ENCODE peak calls at places on chromosomes 7 and 10, in ten cellular contexts. One of them, this sample, is unnamed.

GRCh38 chr10:125152646-125153368 is 7.6 kb downstream of the CTBP2 start:
- DNase-seq in fibroblast of the aortic adventitia: no peak
- DNase-seq in transverse colon: peak
- DNase-seq in psoas muscle: peak
- DNase-seq in AG04449: no peak
- DNase-seq in HFF-Myc: no peak
- DNase-seq in heart right ventricle: peak
- DNase-seq in GM20000: no peak
- DNase-seq in mesothelial cell of epicardium: no peak
- DNase-seq in IMR-90: no peak
- DNase-seq in this sample: no peak

GRCh38 chr10:71575934-71576801 is 143.4 kb downstream of the C10orf105 start:
- DNase-seq in fibroblast of the aortic adventitia: no peak
- DNase-seq in transverse colon: no peak
- DNase-seq in psoas muscle: peak
- DNase-seq in AG04449: no peak
- DNase-seq in HFF-Myc: no peak
- DNase-seq in heart right ventricle: no peak
- DNase-seq in GM20000: no peak
- DNase-seq in mesothelial cell of epicardium: no peak
- DNase-seq in IMR-90: no peak
- DNase-seq in this sample: no peak

GRCh38 chr10:43199684-43200537 is 61.7 kb downstream of the CSGALNACT2 start:
- DNase-seq in fibroblast of the aortic adventitia: no peak
- DNase-seq in transverse colon: no peak
- DNase-seq in psoas muscle: no peak
- DNase-seq in AG04449: no peak
- DNase-seq in HFF-Myc: no peak
- DNase-seq in heart right ventricle: peak
- DNase-seq in GM20000: peak
- DNase-seq in mesothelial cell of epicardium: no peak
- DNase-seq in IMR-90: no peak
- DNase-seq in this sample: peak

GRCh38 chr10:112755446-112756117 is 194.5 kb upstream of the TCF7L2 start:
- DNase-seq in fibroblast of the aortic adventitia: no peak
- DNase-seq in transverse colon: no peak
- DNase-seq in psoas muscle: no peak
- DNase-seq in AG04449: no peak
- DNase-seq in HFF-Myc: no peak
- DNase-seq in heart right ventricle: no peak
- DNase-seq in GM20000: no peak
- DNase-seq in mesothelial cell of epicardium: peak
- DNase-seq in IMR-90: no peak
- DNase-seq in this sample: no peak

GRCh38 chr7:150339369-150339768 is 2.1 kb downstream of the RARRES2 start:
- DNase-seq in fibroblast of the aortic adventitia: no peak
- DNase-seq in transverse colon: no peak
- DNase-seq in psoas muscle: no peak
- DNase-seq in AG04449: no peak
- DNase-seq in HFF-Myc: no peak
- DNase-seq in heart right ventricle: no peak
- DNase-seq in GM20000: no peak
- DNase-seq in mesothelial cell of epicardium: no peak
- DNase-seq in IMR-90: no peak
- DNase-seq in this sample: no peak

GRCh38 chr7:150631084-150631824 is 931 bp downstream of the GIMAP6 start:
- DNase-seq in fibroblast of the aortic adventitia: no peak
- DNase-seq in transverse colon: no peak
- DNase-seq in psoas muscle: peak
- DNase-seq in AG04449: no peak
- DNase-seq in HFF-Myc: no peak
- DNase-seq in heart right ventricle: peak
- DNase-seq in GM20000: no peak
- DNase-seq in mesothelial cell of epicardium: no peak
- DNase-seq in IMR-90: no peak
- DNase-seq in this sample: peak

GRCh38 chr7:3107228-3107763 is 63.6 kb upstream of the CARD11 start:
- DNase-seq in fibroblast of the aortic adventitia: no peak
- DNase-seq in transverse colon: no peak
- DNase-seq in psoas muscle: no peak
- DNase-seq in AG04449: no peak
- DNase-seq in HFF-Myc: no peak
- DNase-seq in heart right ventricle: no peak
- DNase-seq in GM20000: no peak
- DNase-seq in mesothelial cell of epicardium: no peak
- DNase-seq in IMR-90: no peak
- DNase-seq in this sample: no peak

GRCh38 chr10:118922226-118922625 is 107.3 kb upstream of the NANOS1 start:
- DNase-seq in fibroblast of the aortic adventitia: no peak
- DNase-seq in transverse colon: peak
- DNase-seq in psoas muscle: no peak
- DNase-seq in AG04449: no peak
- DNase-seq in HFF-Myc: peak
- DNase-seq in heart right ventricle: no peak
- DNase-seq in GM20000: no peak
- DNase-seq in mesothelial cell of epicardium: no peak
- DNase-seq in IMR-90: no peak
- DNase-seq in this sample: no peak

GRCh38 chr10:49552277-49552676 is 13.4 kb upstream of the ERCC6 start:
- DNase-seq in fibroblast of the aortic adventitia: peak
- DNase-seq in transverse colon: no peak
- DNase-seq in psoas muscle: no peak
- DNase-seq in AG04449: peak
- DNase-seq in HFF-Myc: no peak
- DNase-seq in heart right ventricle: no peak
- DNase-seq in GM20000: no peak
- DNase-seq in mesothelial cell of epicardium: no peak
- DNase-seq in IMR-90: peak
- DNase-seq in this sample: no peak

GRCh38 chr7:33903770-33904679 is 1.3 kb upstream of the BMPER start:
- DNase-seq in fibroblast of the aortic adventitia: peak
- DNase-seq in transverse colon: peak
- DNase-seq in psoas muscle: peak
- DNase-seq in AG04449: no peak
- DNase-seq in HFF-Myc: no peak
- DNase-seq in heart right ventricle: peak
- DNase-seq in GM20000: peak
- DNase-seq in mesothelial cell of epicardium: no peak
- DNase-seq in IMR-90: peak
- DNase-seq in this sample: peak

GRCh38 chr10:126634915-126635314 is 35.6 kb downstream of the C10orf90 start:
- DNase-seq in fibroblast of the aortic adventitia: no peak
- DNase-seq in transverse colon: no peak
- DNase-seq in psoas muscle: no peak
- DNase-seq in AG04449: no peak
- DNase-seq in HFF-Myc: peak
- DNase-seq in heart right ventricle: no peak
- DNase-seq in GM20000: no peak
- DNase-seq in mesothelial cell of epicardium: no peak
- DNase-seq in IMR-90: no peak
- DNase-seq in this sample: no peak

GRCh38 chr7:124263232-124263827 is 230.5 kb upstream of the TMEM229A start:
- DNase-seq in fibroblast of the aortic adventitia: peak
- DNase-seq in transverse colon: no peak
- DNase-seq in psoas muscle: no peak
- DNase-seq in AG04449: no peak
- DNase-seq in HFF-Myc: no peak
- DNase-seq in heart right ventricle: no peak
- DNase-seq in GM20000: peak
- DNase-seq in mesothelial cell of epicardium: no peak
- DNase-seq in IMR-90: peak
- DNase-seq in this sample: no peak

GRCh38 chr10:32629910-32630309 is 184.0 kb downstream of the CCDC7 start:
- DNase-seq in fibroblast of the aortic adventitia: no peak
- DNase-seq in transverse colon: no peak
- DNase-seq in psoas muscle: no peak
- DNase-seq in AG04449: no peak
- DNase-seq in HFF-Myc: no peak
- DNase-seq in heart right ventricle: no peak
- DNase-seq in GM20000: no peak
- DNase-seq in mesothelial cell of epicardium: no peak
- DNase-seq in IMR-90: no peak
- DNase-seq in this sample: no peak

GRCh38 chr7:17966706-17967105 is 26.4 kb upstream of the SNX13 start:
- DNase-seq in fibroblast of the aortic adventitia: no peak
- DNase-seq in transverse colon: no peak
- DNase-seq in psoas muscle: no peak
- DNase-seq in AG04449: no peak
- DNase-seq in HFF-Myc: no peak
- DNase-seq in heart right ventricle: no peak
- DNase-seq in GM20000: no peak
- DNase-seq in mesothelial cell of epicardium: no peak
- DNase-seq in IMR-90: no peak
- DNase-seq in this sample: no peak

GRCh38 chr7:121504478-121504877 is 108.4 kb upstream of the FAM3C start:
- DNase-seq in fibroblast of the aortic adventitia: peak
- DNase-seq in transverse colon: no peak
- DNase-seq in psoas muscle: no peak
- DNase-seq in AG04449: peak
- DNase-seq in HFF-Myc: peak
- DNase-seq in heart right ventricle: no peak
- DNase-seq in GM20000: no peak
- DNase-seq in mesothelial cell of epicardium: no peak
- DNase-seq in IMR-90: peak
- DNase-seq in this sample: no peak
- TF ChIP-seq CTCF in fibroblast of the aortic adventitia: no peak
- TF ChIP-seq CTCF in transverse colon: no peak
- TF ChIP-seq CTCF in psoas muscle: no peak
- TF ChIP-seq CTCF in AG04449: no peak
- TF ChIP-seq CTCF in HFF-Myc: no peak
- TF ChIP-seq CTCF in heart right ventricle: no peak
- TF ChIP-seq CTCF in GM20000: no peak
- TF ChIP-seq CTCF in mesothelial cell of epicardium: no peak
- TF ChIP-seq CTCF in IMR-90: no peak
- TF ChIP-seq CTCF in this sample: no peak

GRCh38 chr7:50640256-50640655 is 75.1 kb upstream of the DDC start:
- DNase-seq in fibroblast of the aortic adventitia: no peak
- DNase-seq in transverse colon: no peak
- DNase-seq in psoas muscle: no peak
- DNase-seq in AG04449: no peak
- DNase-seq in HFF-Myc: no peak
- DNase-seq in heart right ventricle: no peak
- DNase-seq in GM20000: no peak
- DNase-seq in mesothelial cell of epicardium: no peak
- DNase-seq in IMR-90: no peak
- DNase-seq in this sample: no peak

GRCh38 chr7:50640779-50641178 is 75.6 kb upstream of the DDC start:
- DNase-seq in fibroblast of the aortic adventitia: no peak
- DNase-seq in transverse colon: no peak
- DNase-seq in psoas muscle: no peak
- DNase-seq in AG04449: no peak
- DNase-seq in HFF-Myc: no peak
- DNase-seq in heart right ventricle: no peak
- DNase-seq in GM20000: no peak
- DNase-seq in mesothelial cell of epicardium: no peak
- DNase-seq in IMR-90: no peak
- DNase-seq in this sample: no peak

GRCh38 chr7:50644586-50644985 is 79.4 kb upstream of the DDC start:
- DNase-seq in fibroblast of the aortic adventitia: no peak
- DNase-seq in transverse colon: no peak
- DNase-seq in psoas muscle: no peak
- DNase-seq in AG04449: no peak
- DNase-seq in HFF-Myc: no peak
- DNase-seq in heart right ventricle: no peak
- DNase-seq in GM20000: no peak
- DNase-seq in mesothelial cell of epicardium: no peak
- DNase-seq in IMR-90: no peak
- DNase-seq in this sample: no peak

GRCh38 chr7:50644114-50644513 is 78.9 kb upstream of the DDC start:
- DNase-seq in fibroblast of the aortic adventitia: no peak
- DNase-seq in transverse colon: no peak
- DNase-seq in psoas muscle: no peak
- DNase-seq in AG04449: no peak
- DNase-seq in HFF-Myc: no peak
- DNase-seq in heart right ventricle: no peak
- DNase-seq in GM20000: no peak
- DNase-seq in mesothelial cell of epicardium: no peak
- DNase-seq in IMR-90: no peak
- DNase-seq in this sample: no peak

GRCh38 chr7:50641442-50642405 is 76.5 kb upstream of the DDC start:
- DNase-seq in fibroblast of the aortic adventitia: no peak
- DNase-seq in transverse colon: no peak
- DNase-seq in psoas muscle: peak
- DNase-seq in AG04449: no peak
- DNase-seq in HFF-Myc: no peak
- DNase-seq in heart right ventricle: peak
- DNase-seq in GM20000: no peak
- DNase-seq in mesothelial cell of epicardium: no peak
- DNase-seq in IMR-90: no peak
- DNase-seq in this sample: no peak
- TF ChIP-seq CTCF in fibroblast of the aortic adventitia: no peak
- TF ChIP-seq CTCF in transverse colon: no peak
- TF ChIP-seq CTCF in psoas muscle: peak
- TF ChIP-seq CTCF in AG04449: no peak
- TF ChIP-seq CTCF in HFF-Myc: no peak
- TF ChIP-seq CTCF in heart right ventricle: peak
- TF ChIP-seq CTCF in GM20000: no peak
- TF ChIP-seq CTCF in mesothelial cell of epicardium: no peak
- TF ChIP-seq CTCF in IMR-90: no peak
- TF ChIP-seq CTCF in this sample: no peak

GRCh38 chr7:121132940-121133339 is 144.4 kb downstream of the CPED1 start:
- DNase-seq in fibroblast of the aortic adventitia: no peak
- DNase-seq in transverse colon: no peak
- DNase-seq in psoas muscle: no peak
- DNase-seq in AG04449: no peak
- DNase-seq in HFF-Myc: no peak
- DNase-seq in heart right ventricle: no peak
- DNase-seq in GM20000: no peak
- DNase-seq in mesothelial cell of epicardium: no peak
- DNase-seq in IMR-90: no peak
- DNase-seq in this sample: no peak

GRCh38 chr7:121123028-121123427 is 134.5 kb downstream of the CPED1 start:
- DNase-seq in fibroblast of the aortic adventitia: no peak
- DNase-seq in transverse colon: no peak
- DNase-seq in psoas muscle: no peak
- DNase-seq in AG04449: no peak
- DNase-seq in HFF-Myc: no peak
- DNase-seq in heart right ventricle: no peak
- DNase-seq in GM20000: no peak
- DNase-seq in mesothelial cell of epicardium: no peak
- DNase-seq in IMR-90: peak
- DNase-seq in this sample: no peak

GRCh38 chr7:121126201-121126600 is 137.7 kb downstream of the CPED1 start:
- DNase-seq in fibroblast of the aortic adventitia: no peak
- DNase-seq in transverse colon: no peak
- DNase-seq in psoas muscle: no peak
- DNase-seq in AG04449: no peak
- DNase-seq in HFF-Myc: no peak
- DNase-seq in heart right ventricle: no peak
- DNase-seq in GM20000: no peak
- DNase-seq in mesothelial cell of epicardium: no peak
- DNase-seq in IMR-90: no peak
- DNase-seq in this sample: no peak

GRCh38 chr7:121126801-121127534 is 138.5 kb downstream of the CPED1 start:
- DNase-seq in fibroblast of the aortic adventitia: peak
- DNase-seq in transverse colon: no peak
- DNase-seq in psoas muscle: no peak
- DNase-seq in AG04449: no peak
- DNase-seq in HFF-Myc: no peak
- DNase-seq in heart right ventricle: no peak
- DNase-seq in GM20000: no peak
- DNase-seq in mesothelial cell of epicardium: no peak
- DNase-seq in IMR-90: peak
- DNase-seq in this sample: no peak
- TF ChIP-seq CTCF in fibroblast of the aortic adventitia: peak
- TF ChIP-seq CTCF in transverse colon: peak
- TF ChIP-seq CTCF in psoas muscle: no peak
- TF ChIP-seq CTCF in AG04449: no peak
- TF ChIP-seq CTCF in HFF-Myc: no peak
- TF ChIP-seq CTCF in heart right ventricle: no peak
- TF ChIP-seq CTCF in GM20000: no peak
- TF ChIP-seq CTCF in mesothelial cell of epicardium: no peak
- TF ChIP-seq CTCF in IMR-90: peak
- TF ChIP-seq CTCF in this sample: peak

GRCh38 chr10:58823983-58824382 is 311.3 kb downstream of the BICC1 start:
- DNase-seq in fibroblast of the aortic adventitia: no peak
- DNase-seq in transverse colon: no peak
- DNase-seq in psoas muscle: no peak
- DNase-seq in AG04449: no peak
- DNase-seq in HFF-Myc: no peak
- DNase-seq in heart right ventricle: no peak
- DNase-seq in GM20000: no peak
- DNase-seq in mesothelial cell of epicardium: no peak
- DNase-seq in IMR-90: no peak
- DNase-seq in this sample: no peak
- TF ChIP-seq CTCF in fibroblast of the aortic adventitia: no peak
- TF ChIP-seq CTCF in transverse colon: no peak
- TF ChIP-seq CTCF in psoas muscle: no peak
- TF ChIP-seq CTCF in AG04449: no peak
- TF ChIP-seq CTCF in HFF-Myc: no peak
- TF ChIP-seq CTCF in heart right ventricle: no peak
- TF ChIP-seq CTCF in GM20000: no peak
- TF ChIP-seq CTCF in mesothelial cell of epicardium: no peak
- TF ChIP-seq CTCF in IMR-90: no peak
- TF ChIP-seq CTCF in this sample: no peak